ENCODE peak calls at places on chromosomes 5 and 9, in five cellular contexts. One of them, this sample, is unnamed.

GRCh38 chr5:146840016-146840415 is 38.5 kb downstream of the PPP2R2B start:
- DNase-seq in pulmonary artery endothelial cell: no peak
- DNase-seq in A549: no peak
- DNase-seq in RPMI7951: no peak
- DNase-seq in EL: no peak
- DNase-seq in this sample: no peak

GRCh38 chr5:149019562-149020140 is 43.2 kb downstream of the SH3TC2 start:
- DNase-seq in RPMI7951: peak
- DNase-seq in pulmonary artery endothelial cell: no peak
- DNase-seq in A549: no peak
- DNase-seq in EL: no peak
- DNase-seq in this sample: no peak

GRCh38 chr5:127434588-127434987 is 82.9 kb upstream of the PRRC1 start:
- DNase-seq in A549: no peak
- DNase-seq in EL: no peak
- DNase-seq in pulmonary artery endothelial cell: no peak
- DNase-seq in RPMI7951: no peak
- DNase-seq in this sample: no peak

GRCh38 chr9:5614192-5614591 is 14.7 kb upstream of the RIC1 start:
- DNase-seq in pulmonary artery endothelial cell: no peak
- DNase-seq in A549: no peak
- DNase-seq in EL: no peak
- DNase-seq in RPMI7951: no peak
- DNase-seq in this sample: no peak

GRCh38 chr5:3155029-3155428 is 403.6 kb upstream of the IRX2 start:
- DNase-seq in EL: no peak
- DNase-seq in pulmonary artery endothelial cell: no peak
- DNase-seq in RPMI7951: no peak
- DNase-seq in A549: no peak
- DNase-seq in this sample: no peak

GRCh38 chr5:180120221-180121101 is 48.9 kb upstream of the RNF130 start:
- DNase-seq in EL: no peak
- DNase-seq in A549: no peak
- DNase-seq in RPMI7951: no peak
- DNase-seq in pulmonary artery endothelial cell: no peak
- DNase-seq in this sample: no peak

GRCh38 chr5:96483878-96484277 is 50.8 kb upstream of the PCSK1 start:
- DNase-seq in pulmonary artery endothelial cell: peak
- DNase-seq in A549: no peak
- DNase-seq in RPMI7951: peak
- DNase-seq in EL: peak
- DNase-seq in this sample: peak

GRCh38 chr9:16514131-16514530 is 356.3 kb downstream of the BNC2 start:
- DNase-seq in A549: no peak
- DNase-seq in pulmonary artery endothelial cell: no peak
- DNase-seq in RPMI7951: no peak
- DNase-seq in EL: no peak
- DNase-seq in this sample: no peak

GRCh38 chr5:140270008-140270407 is 32.9 kb downstream of the PFDN1 start:
- DNase-seq in pulmonary artery endothelial cell: no peak
- DNase-seq in A549: no peak
- DNase-seq in RPMI7951: no peak
- DNase-seq in EL: no peak
- DNase-seq in this sample: no peak

GRCh38 chr9:115164511-115164974 is 46.6 kb upstream of the TNC start:
- DNase-seq in A549: no peak
- DNase-seq in pulmonary artery endothelial cell: no peak
- DNase-seq in EL: peak
- DNase-seq in RPMI7951: peak
- DNase-seq in this sample: no peak

GRCh38 chr5:107830750-107831149 is 160.0 kb upstream of the EFNA5 start:
- DNase-seq in RPMI7951: no peak
- DNase-seq in pulmonary artery endothelial cell: no peak
- DNase-seq in A549: no peak
- DNase-seq in EL: no peak
- DNase-seq in this sample: no peak

GRCh38 chr5:65803699-65804426 is 81.9 kb downstream of the NLN start:
- DNase-seq in A549: no peak
- DNase-seq in pulmonary artery endothelial cell: no peak
- DNase-seq in EL: peak
- DNase-seq in RPMI7951: peak
- DNase-seq in this sample: peak

GRCh38 chr5:81980160-81980559 is 8.3 kb downstream of the ATG10 start:
- DNase-seq in RPMI7951: no peak
- DNase-seq in A549: no peak
- DNase-seq in pulmonary artery endothelial cell: no peak
- DNase-seq in EL: no peak
- DNase-seq in this sample: no peak

GRCh38 chr9:92715488-92716231 is 45.7 kb upstream of the IPPK start:
- DNase-seq in A549: no peak
- DNase-seq in RPMI7951: no peak
- DNase-seq in pulmonary artery endothelial cell: no peak
- DNase-seq in EL: no peak
- DNase-seq in this sample: peak

GRCh38 chr5:1010641-1011046 is 2.0 kb downstream of the NKD2 start:
- DNase-seq in EL: no peak
- DNase-seq in pulmonary artery endothelial cell: no peak
- DNase-seq in RPMI7951: no peak
- DNase-seq in A549: no peak
- DNase-seq in this sample: no peak

GRCh38 chr9:86508208-86508903 is 154.1 kb upstream of the TUT7 start:
- DNase-seq in RPMI7951: no peak
- DNase-seq in EL: no peak
- DNase-seq in A549: no peak
- DNase-seq in pulmonary artery endothelial cell: no peak
- DNase-seq in this sample: no peak

GRCh38 chr5:161022151-161022550 is 170.1 kb upstream of the ATP10B start:
- DNase-seq in EL: no peak
- DNase-seq in RPMI7951: no peak
- DNase-seq in pulmonary artery endothelial cell: no peak
- DNase-seq in A549: no peak
- DNase-seq in this sample: no peak

GRCh38 chr9:1216532-1216931 is 166.4 kb downstream of the DMRT2 start:
- DNase-seq in EL: peak
- DNase-seq in RPMI7951: no peak
- DNase-seq in A549: no peak
- DNase-seq in pulmonary artery endothelial cell: no peak
- DNase-seq in this sample: no peak

GRCh38 chr9:34428325-34428958 is 29.9 kb downstream of the FAM219A start:
- DNase-seq in EL: no peak
- DNase-seq in pulmonary artery endothelial cell: peak
- DNase-seq in A549: no peak
- DNase-seq in RPMI7951: no peak
- DNase-seq in this sample: no peak

GRCh38 chr5:80569961-80570786 is at the start of gene ANKRD34B:
- DNase-seq in EL: peak
- DNase-seq in RPMI7951: no peak
- DNase-seq in pulmonary artery endothelial cell: no peak
- DNase-seq in A549: peak
- DNase-seq in this sample: peak

GRCh38 chr5:139708877-139709586 is 60.9 kb downstream of the CXXC5 start:
- DNase-seq in EL: peak
- DNase-seq in A549: no peak
- DNase-seq in RPMI7951: peak
- DNase-seq in pulmonary artery endothelial cell: no peak
- DNase-seq in this sample: peak

GRCh38 chr9:136251264-136252115 is 5.9 kb upstream of the QSOX2 start:
- DNase-seq in EL: no peak
- DNase-seq in pulmonary artery endothelial cell: no peak
- DNase-seq in RPMI7951: no peak
- DNase-seq in A549: no peak
- DNase-seq in this sample: no peak

GRCh38 chr9:123893831-123894460 is 36.0 kb downstream of the DENND1A start:
- DNase-seq in A549: no peak
- DNase-seq in pulmonary artery endothelial cell: no peak
- DNase-seq in RPMI7951: peak
- DNase-seq in EL: peak
- DNase-seq in this sample: peak

GRCh38 chr5:173352366-173353069 is 24.3 kb upstream of the STC2 start:
- DNase-seq in pulmonary artery endothelial cell: no peak
- DNase-seq in EL: no peak
- DNase-seq in RPMI7951: no peak
- DNase-seq in A549: no peak
- DNase-seq in this sample: no peak

GRCh38 chr9:101369286-101369685 is 15.5 kb downstream of the BAAT start:
- DNase-seq in A549: peak
- DNase-seq in pulmonary artery endothelial cell: no peak
- DNase-seq in EL: peak
- DNase-seq in RPMI7951: peak
- DNase-seq in this sample: no peak

This sample was measured in fibroblast of villous mesenchyme.